ENCODE peak calls at places on chromosomes 2 and 18, in nine cellular contexts. Y is tibial nerve, L is A549, G is stomach, A is ovary, F is transverse colon, B is K562, W is SK-N-SH, H is upper lobe of left lung. T is an unnamed sample.

GRCh38 chr2:113068706-113069485 is 1.1 kb downstream of the IL1F10 start:
- DNase-seq in L (no peak), B (no peak), G (no peak), A (no peak), Y (no peak), F (no peak), H (no peak), W (no peak), T (no peak)

GRCh38 chr2:46014911-46015654 is 282.1 kb upstream of the EPAS1 start:
- DNase-seq in G (no peak), H (no peak), A (no peak), L (no peak), W (no peak), Y (no peak), B (no peak), F (no peak), T (no peak)

GRCh38 chr2:86522711-86523110 is 40.5 kb downstream of the CHMP3 start:
- DNase-seq in L (no peak), B (no peak), Y (no peak), G (no peak), H (no peak), W (no peak), A (no peak), F (no peak), T (no peak)

GRCh38 chr2:119156891-119157773 is 1.4 kb downstream of the C1QL2 start:
- DNase-seq in L (no peak), A (no peak), G (no peak), H (peak), F (no peak), W (no peak), B (no peak), Y (no peak), T (no peak)

GRCh38 chr18:10559566-10560456 is 34.0 kb downstream of the NAPG start:
- DNase-seq in F (no peak), G (no peak), A (no peak), L (no peak), B (peak), Y (no peak), W (peak), H (no peak), T (no peak)

GRCh38 chr2:216590780-216591179 is 42.4 kb upstream of the IGFBP2 start:
- DNase-seq in Y (no peak), H (no peak), L (peak), B (peak), F (no peak), A (peak), G (no peak), W (peak), T (peak)

GRCh38 chr2:45585267-45585861 is 25.7 kb downstream of the SRBD1 start:
- DNase-seq in A (no peak), G (no peak), B (no peak), Y (no peak), H (no peak), L (peak), W (peak), F (no peak), T (no peak)

GRCh38 chr2:9656270-9656766 is 25.5 kb upstream of the YWHAQ start:
- DNase-seq in A (no peak), Y (no peak), L (peak), W (no peak), G (no peak), F (no peak), B (peak), H (no peak), T (no peak)

GRCh38 chr18:24185805-24186204 is 46.9 kb downstream of the CABYR start:
- DNase-seq in L (no peak), B (no peak), A (no peak), H (no peak), Y (no peak), W (no peak), F (no peak), G (no peak), T (no peak)

GRCh38 chr18:59008302-59008974 is 131.2 kb upstream of the SEC11C start:
- DNase-seq in L (peak), H (no peak), Y (no peak), A (no peak), F (no peak), G (no peak), B (no peak), W (no peak), T (no peak)

GRCh38 chr2:175769200-175769599 is 232.9 kb downstream of the LNPK start:
- DNase-seq in G (no peak), A (no peak), Y (no peak), B (no peak), W (no peak), F (no peak), L (no peak), H (no peak), T (no peak)

GRCh38 chr2:18253686-18254197 is 306.7 kb downstream of the RDH14 start:
- DNase-seq in G (no peak), A (no peak), Y (no peak), B (no peak), F (no peak), H (no peak), L (no peak), W (no peak), T (no peak)

GRCh38 chr18:54284967-54285785 is 15.9 kb downstream of the POLI start:
- DNase-seq in H (no peak), B (peak), A (no peak), Y (no peak), W (no peak), F (peak), L (no peak), G (no peak), T (no peak)

GRCh38 chr18:6755107-6755506 is 25.6 kb downstream of the ARHGAP28 start:
- DNase-seq in W (no peak), H (no peak), Y (no peak), L (no peak), G (no peak), B (no peak), F (no peak), A (no peak), T (no peak)
- TF ChIP-seq EP300 in W (no peak), H (no peak), Y (no peak), L (no peak), G (no peak), B (no peak), F (no peak), A (no peak), T (no peak)

GRCh38 chr18:49464718-49465598 is 4.5 kb upstream of the DYM start:
- DNase-seq in W (no peak), L (no peak), H (no peak), B (no peak), F (no peak), G (no peak), Y (no peak), A (no peak), T (no peak)
- TF ChIP-seq CTCF in W (peak), L (no peak), H (no peak), B (peak), F (no peak), G (no peak), Y (no peak), A (no peak), T (no peak)

DNA sequence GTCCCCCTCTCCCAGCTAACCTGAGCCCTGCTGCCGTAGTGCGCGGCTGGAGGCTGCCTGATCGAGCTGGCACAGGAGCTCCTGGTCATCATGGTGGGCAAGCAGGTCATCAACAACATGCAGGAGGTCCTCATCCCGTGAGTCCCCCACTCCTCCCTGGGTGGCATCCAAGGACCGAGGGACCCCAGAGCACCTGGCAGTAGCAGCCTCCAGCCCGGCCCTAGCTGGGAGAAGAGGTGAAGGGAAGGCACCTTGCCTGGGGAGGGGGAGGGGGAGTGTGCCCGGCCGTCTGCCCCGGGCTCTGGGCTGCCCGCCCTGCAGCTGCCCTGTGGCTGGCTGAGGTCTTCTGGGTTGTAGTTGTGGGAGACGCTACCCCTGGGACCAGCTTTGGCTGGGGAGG is 26.3 kb downstream of the ANO7 start:
- DNase-seq in A (no peak), B (no peak), G (no peak), L (no peak), F (no peak), H (peak), Y (no peak), W (no peak), T (no peak)
- TF ChIP-seq EP300 in A (no peak), B (no peak), G (no peak), L (no peak), F (no peak), H (no peak), Y (no peak), W (no peak), T (no peak)

DNA sequence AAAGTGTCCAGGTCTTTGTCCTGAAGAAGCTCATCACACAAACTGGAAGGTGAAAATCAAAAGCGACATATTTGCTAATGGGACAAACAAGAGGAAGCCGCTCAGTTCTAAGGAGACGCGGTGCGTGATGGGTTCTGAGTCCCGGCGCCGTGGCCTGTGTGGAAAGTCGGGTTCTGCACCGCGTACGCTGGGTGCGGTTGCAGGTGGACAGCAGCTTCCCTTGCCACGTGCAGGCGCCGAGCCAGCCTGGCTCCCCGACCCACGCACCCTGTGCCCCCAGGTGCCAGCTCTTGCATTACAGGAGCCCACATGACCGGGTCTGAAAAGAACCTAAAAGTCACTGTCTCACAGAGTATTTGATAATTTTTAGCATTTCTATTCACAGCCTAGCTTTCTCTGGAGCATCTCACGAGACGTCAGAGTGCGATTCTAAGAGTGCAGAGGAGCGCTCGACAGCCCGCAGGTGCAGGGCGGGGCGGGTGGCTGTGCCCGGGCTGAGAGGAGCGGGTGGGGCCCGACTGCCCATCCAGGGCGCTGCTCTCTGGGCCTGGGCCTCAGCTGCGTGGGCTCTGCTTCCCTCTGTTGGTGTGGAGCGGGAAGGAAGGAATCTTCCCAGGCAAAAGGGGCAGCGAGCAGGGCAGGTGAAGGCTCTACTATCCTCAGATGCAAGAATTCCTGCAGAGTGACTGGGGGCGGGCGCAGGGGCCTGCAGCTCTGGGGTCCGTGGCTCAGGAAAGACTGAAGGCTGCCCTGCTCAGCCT is 39.4 kb downstream of the MYT1L start:
- DNase-seq in Y (no peak), A (no peak), F (no peak), G (no peak), B (peak), H (peak), L (peak), W (peak), T (no peak)
- TF ChIP-seq CTCF in Y (no peak), A (no peak), F (no peak), G (no peak), B (no peak), H (peak), L (no peak), W (peak), T (peak)

GRCh38 chr2:58560531-58560930 is 319.4 kb upstream of the FANCL start:
- DNase-seq in F (no peak), A (no peak), H (no peak), G (no peak), B (no peak), W (no peak), L (no peak), Y (no peak), T (no peak)

GRCh38 chr2:58553522-58553921 is 312.4 kb upstream of the FANCL start:
- DNase-seq in F (no peak), Y (no peak), W (no peak), H (no peak), A (no peak), L (no peak), B (no peak), G (no peak), T (no peak)

GRCh38 chr2:58553937-58554336 is 312.8 kb upstream of the FANCL start:
- DNase-seq in Y (no peak), W (no peak), L (no peak), H (no peak), B (peak), F (no peak), A (no peak), G (no peak), T (no peak)

GRCh38 chr2:58558866-58559265 is 317.7 kb upstream of the FANCL start:
- DNase-seq in L (no peak), F (no peak), G (no peak), H (no peak), A (no peak), Y (no peak), B (no peak), W (no peak), T (no peak)

DNA sequence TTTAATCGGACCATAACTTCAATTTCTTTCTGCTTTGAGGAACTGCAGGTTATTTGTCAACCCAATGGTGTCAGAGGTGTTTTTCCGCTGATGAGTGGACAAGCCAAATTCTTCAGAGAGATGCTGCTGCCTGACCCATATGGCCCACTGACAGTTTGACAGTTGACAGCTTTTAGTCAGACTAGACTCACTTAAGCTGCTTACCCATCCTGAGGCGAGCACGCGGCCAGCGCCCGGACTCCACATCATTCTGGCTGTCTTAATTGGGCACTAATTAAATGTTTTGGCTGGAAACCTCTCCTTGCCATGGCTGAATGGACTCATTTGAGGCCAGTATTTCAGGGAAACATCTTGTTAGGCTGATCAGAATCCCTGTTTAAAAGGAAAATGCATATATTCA is 316.0 kb upstream of the FANCL start:
- DNase-seq in A (no peak), W (no peak), L (no peak), H (peak), F (no peak), B (no peak), Y (no peak), G (no peak), T (no peak)
- TF ChIP-seq EP300 in A (no peak), W (no peak), L (no peak), H (no peak), F (no peak), B (no peak), Y (no peak), G (no peak), T (no peak)

DNA sequence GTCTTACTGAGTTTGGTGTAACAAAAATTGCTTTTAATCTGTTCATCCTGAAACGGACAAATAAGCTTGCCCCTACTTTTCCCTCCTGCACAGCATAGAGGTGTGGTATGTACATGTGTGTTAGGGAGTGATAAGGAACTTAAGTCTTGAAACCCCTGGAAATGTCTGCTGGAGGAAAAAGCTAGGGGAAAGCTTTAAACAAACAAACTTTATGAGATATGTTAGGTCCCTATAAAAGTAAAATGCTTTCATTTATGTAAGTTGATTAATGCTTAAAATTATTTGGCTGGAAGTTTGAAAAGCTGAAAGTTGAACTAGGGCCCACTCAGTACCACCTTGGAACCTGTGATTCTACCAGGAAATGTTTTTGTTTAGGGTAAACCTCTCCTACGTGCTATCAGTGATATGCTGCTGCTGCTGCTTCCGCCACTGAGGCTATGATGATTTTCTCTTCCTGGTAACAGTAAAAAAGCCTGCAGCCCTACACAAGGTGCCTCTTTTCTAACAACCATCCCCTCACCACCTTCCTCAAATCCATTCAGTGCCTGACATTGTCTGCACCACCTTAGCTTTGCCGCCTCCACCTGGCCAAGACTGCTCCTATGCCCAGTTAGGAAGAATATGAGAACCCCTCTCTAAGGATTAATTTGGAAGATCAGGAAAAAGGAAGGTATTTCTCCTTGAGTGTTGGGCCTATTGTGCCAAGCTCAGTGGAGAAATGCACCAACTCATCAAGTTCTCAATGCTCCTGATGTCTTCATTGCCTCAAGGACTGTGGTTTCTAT is 2.5 kb upstream of the YES1 start:
- DNase-seq in B (peak), A (no peak), Y (no peak), F (no peak), H (no peak), W (no peak), L (no peak), G (no peak), T (no peak)
- TF ChIP-seq CTCF in B (no peak), A (no peak), Y (no peak), F (no peak), H (no peak), W (no peak), L (no peak), G (no peak), T (no peak)

GRCh38 chr18:6478111-6478510 is 63.4 kb upstream of the L3MBTL4 start:
- DNase-seq in H (no peak), W (no peak), G (no peak), L (no peak), A (no peak), B (no peak), Y (no peak), F (no peak), T (no peak)

GRCh38 chr18:6484659-6485058 is 69.9 kb upstream of the L3MBTL4 start:
- DNase-seq in A (no peak), Y (no peak), G (no peak), F (no peak), B (no peak), L (no peak), H (no peak), W (no peak), T (no peak)

GRCh38 chr18:6479699-6480098 is 65.0 kb upstream of the L3MBTL4 start:
- DNase-seq in H (no peak), L (no peak), W (no peak), F (no peak), Y (no peak), B (no peak), A (no peak), G (no peak), T (no peak)

GRCh38 chr18:6486313-6486712 is 71.6 kb upstream of the L3MBTL4 start:
- DNase-seq in L (no peak), W (no peak), F (no peak), H (no peak), B (no peak), A (no peak), Y (no peak), G (no peak), T (no peak)

GRCh38 chr18:6482198-6482977 is 67.7 kb upstream of the L3MBTL4 start:
- DNase-seq in B (peak), F (peak), L (peak), Y (peak), A (peak), G (peak), W (peak), H (peak), T (peak)
- TF ChIP-seq EP300 in B (no peak), F (no peak), L (no peak), Y (peak), A (no peak), G (no peak), W (no peak), H (no peak), T (no peak)

GRCh38 chr2:23385748-23386421 is 906 bp downstream of the KLHL29 start:
- DNase-seq in Y (no peak), B (no peak), W (peak), A (peak), G (no peak), H (peak), L (peak), F (no peak), T (no peak)

GRCh38 chr2:23387849-23388248 is 2.9 kb downstream of the KLHL29 start:
- DNase-seq in G (no peak), B (no peak), F (no peak), L (no peak), A (no peak), Y (no peak), H (no peak), W (no peak), T (no peak)

GRCh38 chr2:23387221-23387550 is 2.2 kb downstream of the KLHL29 start:
- DNase-seq in G (no peak), H (no peak), Y (no peak), F (no peak), L (no peak), B (no peak), A (no peak), W (no peak), T (no peak)

GRCh38 chr2:23385351-23385747 is 370 bp downstream of the KLHL29 start:
- DNase-seq in Y (no peak), H (peak), B (no peak), L (peak), F (peak), W (no peak), G (no peak), A (peak), T (no peak)

DNA sequence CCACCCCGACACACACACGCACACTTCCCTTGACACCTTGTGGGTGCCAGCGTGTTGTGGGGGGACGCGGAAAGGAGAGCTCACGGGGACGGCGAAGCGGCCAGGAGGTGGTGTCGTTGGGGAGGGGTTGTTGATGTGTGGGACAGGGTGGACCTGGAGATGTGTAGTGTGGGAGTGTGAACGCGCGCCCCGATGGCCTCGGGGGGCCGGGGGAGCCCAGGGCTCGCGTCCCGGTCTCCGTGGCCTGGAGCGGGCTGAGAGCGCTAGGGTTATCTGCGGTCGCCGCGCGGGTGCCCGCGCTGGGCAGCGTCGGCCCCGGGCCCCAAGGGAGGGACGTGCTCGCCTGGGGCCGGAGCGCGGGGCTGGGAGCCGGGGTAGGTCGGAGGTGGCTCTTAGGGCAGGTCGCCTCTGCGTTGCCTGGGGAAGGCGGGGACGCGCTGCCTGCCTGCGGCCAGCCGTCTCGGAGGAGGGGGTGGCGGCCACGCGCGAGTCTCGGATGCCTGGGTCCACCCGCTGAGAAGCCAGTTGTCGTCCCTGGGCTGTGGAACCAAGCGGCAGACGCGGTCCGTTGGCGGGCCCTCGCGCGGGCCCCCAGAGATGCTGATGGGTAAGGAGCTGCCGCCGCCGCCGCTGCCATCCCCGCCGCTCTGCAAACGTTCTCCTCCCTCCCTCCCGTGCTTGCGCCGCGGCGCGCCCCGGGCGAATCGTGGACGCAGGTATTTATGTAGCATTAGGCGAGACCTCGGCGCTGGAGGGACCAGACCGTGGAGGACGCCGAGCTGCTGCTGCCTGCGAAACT is 1.6 kb downstream of the KLHL29 start:
- DNase-seq in L (peak), Y (no peak), G (no peak), B (no peak), W (peak), F (peak), H (peak), A (no peak), T (no peak)
- TF ChIP-seq CTCF in L (no peak), Y (no peak), G (no peak), B (no peak), W (no peak), F (no peak), H (no peak), A (no peak), T (no peak)

T was measured in suprapubic skin.